ENCODE peak calls at places on chromosomes 12 and 14, in four cellular contexts. R is pancreas, G is fibroblast of pulmonary artery, Y is GM23338. J is an unnamed sample.
A peak's percentile ranks its signal among the peaks of the same experiment; 100 is the strongest.

GRCh38 chr14:22221508-22221907 is 367.5 kb downstream of the DAD1 start:
- DNase-seq in R (no peak), G (peak; percentile 18), Y (peak; percentile 61), J (peak; percentile 35)

GRCh38 chr14:77290705-77291104 is 19.7 kb upstream of the NGB start:
- DNase-seq in R (no peak), G (no peak), Y (peak; percentile 53), J (no peak)

GRCh38 chr12:41919025-41919424 is 225.6 kb downstream of the GXYLT1 start:
- DNase-seq in R (no peak), G (no peak), Y (peak; percentile 11), J (no peak)

GRCh38 chr12:70925542-70925941 is 5.0 kb upstream of the PTPRR start:
- DNase-seq in R (no peak), G (no peak), Y (no peak), J (no peak)

GRCh38 chr14:85214471-85214870 is 315.5 kb upstream of the FLRT2 start:
- DNase-seq in R (no peak), G (peak; percentile 44), Y (no peak), J (peak; percentile 21)

GRCh38 chr12:51980051-51980808 is 26.5 kb upstream of the TAMALIN start:
- DNase-seq in R (no peak), G (peak; percentile 81), Y (peak; percentile 74), J (peak; percentile 60)

GRCh38 chr12:1533205-1533601 is 61.2 kb downstream of the FBXL14 start:
- DNase-seq in R (no peak), G (no peak), Y (no peak), J (peak; percentile 51)

GRCh38 chr12:114694436-114695304 is 10.7 kb upstream of the TBX3 start:
- DNase-seq in R (no peak), G (no peak), Y (peak; percentile 8), J (no peak)

GRCh38 chr12:107411792-107412535 is 273.6 kb upstream of the PWP1 start:
- DNase-seq in R (no peak), G (peak; percentile 6), Y (no peak), J (peak; percentile 76)

GRCh38 chr12:47808049-47808448 is 11.7 kb downstream of the HDAC7 start:
- DNase-seq in R (no peak), G (peak; percentile 62), Y (peak; percentile 34), J (peak; percentile 65)

GRCh38 chr14:104724407-104724980 is 465 bp downstream of the ADSS1 start:
- DNase-seq in R (no peak), G (no peak), Y (peak; percentile 40), J (no peak)

GRCh38 chr14:104723651-104724406 is at the start of gene ADSS1:
- DNase-seq in R (no peak), G (peak; percentile 32), Y (peak; percentile 78), J (no peak)

GRCh38 chr14:104725772-104726548 is 1.9 kb downstream of the ADSS1 start:
- DNase-seq in R (no peak), G (no peak), Y (no peak), J (no peak)

GRCh38 chr14:104726600-104727451 is 2.8 kb downstream of the ADSS1 start:
- DNase-seq in R (no peak), G (no peak), Y (peak; percentile 42), J (no peak)

GRCh38 chr14:104724981-104725771 is 1.1 kb downstream of the ADSS1 start:
- DNase-seq in R (no peak), G (peak; percentile 49), Y (peak; percentile 84), J (peak; percentile 33)
- TF ChIP-seq CTCF in R (no peak), G (peak; percentile 33), Y (peak; percentile 54), J (peak; percentile 32)

GRCh38 chr12:131386167-131386521 is 324.7 kb upstream of the SFSWAP start:
- DNase-seq in R (no peak), G (no peak), Y (no peak), J (no peak)
- H3K4me3 ChIP-seq in R (no peak overlapping the region), G (no peak overlapping the region), Y (no peak overlapping the region), J (no peak overlapping the region)

GRCh38 chr14:76112889-76113611 is 38.7 kb upstream of the GPATCH2L start:
- DNase-seq in R (no peak), G (no peak), Y (peak; percentile 68), J (no peak)

GRCh38 chr14:76117789-76118188 is 33.9 kb upstream of the GPATCH2L start:
- DNase-seq in R (no peak), G (no peak), Y (no peak), J (no peak)

GRCh38 chr14:76113691-76114090 is 38.0 kb upstream of the GPATCH2L start:
- DNase-seq in R (no peak), G (no peak), Y (peak; percentile 66), J (no peak)

GRCh38 chr14:76118594-76118993 is 33.1 kb upstream of the GPATCH2L start:
- DNase-seq in R (no peak), G (no peak), Y (no peak), J (no peak)

DNA sequence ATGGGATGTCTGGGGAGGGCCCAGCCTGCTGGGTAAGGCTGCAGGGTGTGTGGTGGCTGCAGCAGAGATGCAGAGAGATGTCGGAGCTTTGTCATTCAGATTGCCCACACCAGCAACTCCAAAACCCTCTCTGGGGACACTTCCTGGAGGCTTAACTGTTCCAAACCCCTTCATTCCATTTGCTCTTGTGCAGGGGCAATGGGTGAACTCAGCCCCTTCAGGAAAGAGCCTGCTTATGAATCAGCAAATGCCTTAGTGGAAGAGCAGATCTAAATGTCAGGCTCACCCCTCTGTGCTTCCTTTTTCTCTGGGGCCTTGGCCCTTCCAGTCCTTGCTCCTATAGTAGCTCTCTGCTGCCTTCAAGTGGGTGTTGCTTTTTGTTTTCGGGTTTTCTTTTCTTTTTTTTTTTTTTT is 36.7 kb upstream of the GPATCH2L start:
- DNase-seq in R (no peak), G (no peak), Y (peak; percentile 57), J (no peak)
- TF ChIP-seq CTCF in R (no peak), G (no peak), Y (peak; percentile 49), J (no peak)

DNA sequence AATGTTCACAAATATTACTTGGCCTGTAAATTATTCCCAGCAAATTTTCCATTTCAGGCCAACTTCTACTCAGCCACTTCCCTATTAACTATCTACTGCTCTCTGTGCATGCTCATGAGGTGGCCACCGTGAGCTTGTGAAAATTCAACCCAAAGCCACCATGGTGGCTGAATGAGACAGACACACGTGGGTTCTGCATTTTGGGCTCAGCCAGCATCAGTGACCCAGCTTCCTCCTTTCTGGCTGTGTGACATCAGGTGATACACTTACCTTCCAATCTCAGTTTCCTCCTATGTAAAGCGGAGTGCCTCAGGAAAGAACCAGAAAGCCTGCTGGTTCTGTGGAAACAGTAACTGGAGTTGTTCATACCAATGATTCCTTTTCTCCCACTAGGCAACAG is 175.8 kb downstream of the FOXN3 start:
- DNase-seq in R (no peak), G (no peak), Y (no peak), J (no peak)
- H3K4me3 ChIP-seq in R (no peak overlapping the region), G (no peak overlapping the region), Y (no peak overlapping the region), J (no peak overlapping the region)

DNA sequence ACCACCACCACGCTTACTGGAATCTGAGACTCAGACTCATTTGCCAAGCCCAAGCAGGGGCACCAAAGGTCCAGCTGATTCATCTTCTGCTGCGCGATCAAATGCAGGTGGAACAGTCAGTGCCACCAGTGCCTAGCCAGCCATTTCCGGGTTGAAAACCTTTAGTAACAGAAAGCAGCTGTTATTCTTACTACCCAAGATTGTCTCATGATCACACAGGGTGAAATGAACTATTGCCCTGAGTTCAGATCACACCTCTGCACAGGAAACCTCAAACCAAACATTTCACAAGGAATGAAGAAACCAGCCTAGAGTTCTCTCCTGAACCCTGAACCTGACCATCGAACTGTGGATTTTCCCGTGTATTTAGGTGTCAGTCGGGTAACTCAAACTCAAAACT is 88.9 kb downstream of the RIMBP2 start:
- DNase-seq in R (no peak), G (no peak), Y (no peak), J (no peak)
- TF ChIP-seq CTCF in R (no peak), G (no peak), Y (no peak), J (no peak)

DNA sequence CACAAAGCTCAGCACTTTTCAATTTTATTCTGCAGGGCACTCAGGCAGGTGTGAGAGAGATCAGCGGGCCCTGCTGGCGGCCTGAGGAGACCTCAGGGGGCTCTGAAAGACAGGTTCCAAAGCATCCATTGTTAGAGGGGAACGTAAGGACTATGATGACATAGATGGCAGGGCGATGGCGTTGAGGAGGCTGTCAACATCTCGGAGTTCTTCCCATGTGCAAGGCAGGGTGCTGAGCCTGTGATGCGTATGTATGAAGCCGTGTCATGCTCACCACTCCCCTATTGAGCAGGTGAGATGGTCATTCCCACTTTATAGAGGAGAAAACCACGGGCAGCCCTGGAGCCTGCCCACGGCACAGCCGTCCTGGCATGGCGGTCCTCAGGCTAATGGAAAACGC is 64.9 kb downstream of the RIMBP2 start:
- DNase-seq in R (no peak), G (no peak), Y (no peak), J (no peak)
- H3K4me3 ChIP-seq in R (no peak overlapping the region), G (no peak overlapping the region), Y (no peak overlapping the region), J (no peak overlapping the region)

GRCh38 chr14:75476274-75476995 is 45.8 kb upstream of the BATF start:
- DNase-seq in R (no peak), G (peak; percentile 33), Y (peak; percentile 73), J (no peak)
- TF ChIP-seq CTCF in R (no peak), G (no peak), Y (no peak), J (no peak)

GRCh38 chr12:31119531-31120211 is 46.0 kb downstream of the DDX11 start:
- DNase-seq in R (peak; percentile 65), G (no peak), Y (no peak), J (no peak)

GRCh38 chr12:31118831-31119530 is 45.3 kb downstream of the DDX11 start:
- DNase-seq in R (peak; percentile 78), G (no peak), Y (peak; percentile 92), J (no peak)

GRCh38 chr12:31117203-31118011 is 43.7 kb downstream of the DDX11 start:
- DNase-seq in R (peak; percentile 75), G (no peak), Y (peak; percentile 69), J (peak; percentile 9)

GRCh38 chr12:31120392-31121008 is 46.8 kb downstream of the DDX11 start:
- DNase-seq in R (no peak), G (no peak), Y (peak; percentile 53), J (no peak)

DNA sequence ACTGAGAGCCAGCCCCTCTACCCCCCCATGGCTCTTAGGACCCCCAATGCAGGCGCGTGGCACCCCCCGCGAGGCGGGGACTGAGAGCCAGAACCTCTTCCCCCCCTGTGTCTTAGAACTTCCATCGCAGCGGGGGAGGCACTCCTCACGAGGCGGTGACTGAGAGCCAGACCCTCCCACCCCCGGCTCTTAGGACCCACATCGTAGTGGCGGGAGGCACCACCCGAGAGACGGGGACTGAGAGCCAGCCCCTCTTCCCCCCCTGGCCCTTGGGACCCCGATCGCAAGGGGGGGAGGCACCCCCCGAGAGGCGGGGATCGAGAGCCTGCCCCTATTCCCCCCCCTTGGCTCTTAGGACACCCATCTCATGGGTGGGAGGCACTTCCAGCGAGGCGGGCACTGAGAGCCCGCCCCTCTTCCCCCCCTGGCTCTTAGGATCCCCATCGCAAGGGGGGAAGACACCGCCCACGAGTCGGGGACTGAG is 44.7 kb downstream of the DDX11 start:
- DNase-seq in R (peak; percentile 82), G (no peak), Y (peak; percentile 66), J (no peak)
- H3K4me3 ChIP-seq in R (no peak overlapping the region), G (no peak overlapping the region), Y (peak overlapping the region; percentile 69), J (peak overlapping the region; percentile 21)

J was measured in astrocyte of the spinal cord.